ENCODE peak calls at places on chromosomes 7 and 10, in seven cellular contexts. One of them, this sample, is unnamed.

GRCh38 chr10:24396396-24396795 is 187.5 kb downstream of the KIAA1217 start:
- DNase-seq in psoas muscle: no peak
- DNase-seq in WERI-Rb-1: no peak
- DNase-seq in GM03348: no peak
- DNase-seq in NCI-H1694 treated with DMSO at 0.1 percent for 48 hours: no peak
- DNase-seq in activated T-cell treated with anti-CD3 and anti-CD28 coated beads for 1 hour: no peak
- DNase-seq in DMS79: no peak
- DNase-seq in this sample: no peak

GRCh38 chr7:15839415-15840100 is 153.1 kb upstream of the MEOX2 start:
- DNase-seq in psoas muscle: peak; percentile 82
- DNase-seq in WERI-Rb-1: no peak
- DNase-seq in GM03348: peak; percentile 48
- DNase-seq in NCI-H1694 treated with DMSO at 0.1 percent for 48 hours: peak; percentile 56
- DNase-seq in activated T-cell treated with anti-CD3 and anti-CD28 coated beads for 1 hour: no peak
- DNase-seq in DMS79: no peak
- DNase-seq in this sample: no peak

GRCh38 chr10:11163990-11164805 is 146.5 kb downstream of the CELF2 start:
- DNase-seq in psoas muscle: no peak
- DNase-seq in WERI-Rb-1: no peak
- DNase-seq in GM03348: no peak
- DNase-seq in NCI-H1694 treated with DMSO at 0.1 percent for 48 hours: no peak
- DNase-seq in activated T-cell treated with anti-CD3 and anti-CD28 coated beads for 1 hour: no peak
- DNase-seq in DMS79: no peak
- DNase-seq in this sample: no peak

GRCh38 chr10:110337906-110338305 is 33.2 kb upstream of the SMNDC1 start:
- DNase-seq in psoas muscle: no peak
- DNase-seq in WERI-Rb-1: no peak
- DNase-seq in GM03348: no peak
- DNase-seq in NCI-H1694 treated with DMSO at 0.1 percent for 48 hours: peak; percentile 5
- DNase-seq in activated T-cell treated with anti-CD3 and anti-CD28 coated beads for 1 hour: no peak
- DNase-seq in DMS79: no peak
- DNase-seq in this sample: no peak

GRCh38 chr10:11270135-11270857 is 252.6 kb downstream of the CELF2 start:
- DNase-seq in psoas muscle: peak; percentile 86
- DNase-seq in WERI-Rb-1: peak; percentile 75
- DNase-seq in GM03348: peak; percentile 39
- DNase-seq in NCI-H1694 treated with DMSO at 0.1 percent for 48 hours: no peak
- DNase-seq in activated T-cell treated with anti-CD3 and anti-CD28 coated beads for 1 hour: peak; percentile 62
- DNase-seq in DMS79: no peak
- DNase-seq in this sample: peak; percentile 76

GRCh38 chr10:90148121-90148855 is 446.9 kb downstream of the KIF20B start:
- DNase-seq in psoas muscle: no peak
- DNase-seq in WERI-Rb-1: no peak
- DNase-seq in GM03348: no peak
- DNase-seq in NCI-H1694 treated with DMSO at 0.1 percent for 48 hours: peak; percentile 54
- DNase-seq in activated T-cell treated with anti-CD3 and anti-CD28 coated beads for 1 hour: no peak
- DNase-seq in DMS79: no peak
- DNase-seq in this sample: no peak

GRCh38 chr7:152759655-152760383 is at the start of gene ACTR3B:
- DNase-seq in psoas muscle: peak; percentile 96
- DNase-seq in WERI-Rb-1: peak; percentile 88
- DNase-seq in GM03348: peak; percentile 99
- DNase-seq in NCI-H1694 treated with DMSO at 0.1 percent for 48 hours: no peak
- DNase-seq in activated T-cell treated with anti-CD3 and anti-CD28 coated beads for 1 hour: peak; percentile 91
- DNase-seq in DMS79: peak; percentile 52
- DNase-seq in this sample: peak; percentile 94

GRCh38 chr7:133796778-133797177 is 330.4 kb upstream of the LRGUK start:
- DNase-seq in psoas muscle: no peak
- DNase-seq in WERI-Rb-1: peak; percentile 50
- DNase-seq in GM03348: no peak
- DNase-seq in NCI-H1694 treated with DMSO at 0.1 percent for 48 hours: peak; percentile 67
- DNase-seq in activated T-cell treated with anti-CD3 and anti-CD28 coated beads for 1 hour: no peak
- DNase-seq in DMS79: no peak
- DNase-seq in this sample: no peak

GRCh38 chr7:14069961-14070360 is 80.5 kb upstream of the ETV1 start:
- DNase-seq in psoas muscle: no peak
- DNase-seq in WERI-Rb-1: no peak
- DNase-seq in GM03348: no peak
- DNase-seq in NCI-H1694 treated with DMSO at 0.1 percent for 48 hours: no peak
- DNase-seq in activated T-cell treated with anti-CD3 and anti-CD28 coated beads for 1 hour: no peak
- DNase-seq in DMS79: no peak
- DNase-seq in this sample: no peak

GRCh38 chr10:124009616-124010015 is 83.8 kb downstream of the CHST15 start:
- DNase-seq in psoas muscle: peak; percentile 44
- DNase-seq in WERI-Rb-1: no peak
- DNase-seq in GM03348: no peak
- DNase-seq in NCI-H1694 treated with DMSO at 0.1 percent for 48 hours: no peak
- DNase-seq in activated T-cell treated with anti-CD3 and anti-CD28 coated beads for 1 hour: no peak
- DNase-seq in DMS79: no peak
- DNase-seq in this sample: peak; percentile 29

GRCh38 chr10:110632591-110633215 is 11.4 kb upstream of the RBM20 start:
- DNase-seq in psoas muscle: no peak
- DNase-seq in WERI-Rb-1: no peak
- DNase-seq in GM03348: no peak
- DNase-seq in NCI-H1694 treated with DMSO at 0.1 percent for 48 hours: peak; percentile 20
- DNase-seq in activated T-cell treated with anti-CD3 and anti-CD28 coated beads for 1 hour: no peak
- DNase-seq in DMS79: no peak
- DNase-seq in this sample: no peak

GRCh38 chr7:5143106-5143505 is 46.9 kb upstream of the WIPI2 start:
- DNase-seq in psoas muscle: no peak
- DNase-seq in WERI-Rb-1: no peak
- DNase-seq in GM03348: no peak
- DNase-seq in NCI-H1694 treated with DMSO at 0.1 percent for 48 hours: no peak
- DNase-seq in activated T-cell treated with anti-CD3 and anti-CD28 coated beads for 1 hour: peak; percentile 13
- DNase-seq in DMS79: no peak
- DNase-seq in this sample: no peak

GRCh38 chr7:94511763-94512162 is 2.2 kb downstream of the CASD1 start:
- DNase-seq in psoas muscle: no peak
- DNase-seq in WERI-Rb-1: no peak
- DNase-seq in GM03348: no peak
- DNase-seq in NCI-H1694 treated with DMSO at 0.1 percent for 48 hours: no peak
- DNase-seq in activated T-cell treated with anti-CD3 and anti-CD28 coated beads for 1 hour: no peak
- DNase-seq in DMS79: peak; percentile 50
- DNase-seq in this sample: no peak

GRCh38 chr7:90455163-90456030 is 14.0 kb upstream of the PTTG1IP2 start:
- DNase-seq in psoas muscle: no peak
- DNase-seq in WERI-Rb-1: no peak
- DNase-seq in GM03348: peak; percentile 70
- DNase-seq in NCI-H1694 treated with DMSO at 0.1 percent for 48 hours: peak; percentile 66
- DNase-seq in activated T-cell treated with anti-CD3 and anti-CD28 coated beads for 1 hour: no peak
- DNase-seq in DMS79: peak; percentile 17
- DNase-seq in this sample: no peak

GRCh38 chr10:26556756-26557640 is 118.9 kb downstream of the APBB1IP start:
- DNase-seq in psoas muscle: no peak
- DNase-seq in WERI-Rb-1: peak; percentile 12
- DNase-seq in GM03348: peak; percentile 77
- DNase-seq in NCI-H1694 treated with DMSO at 0.1 percent for 48 hours: no peak
- DNase-seq in activated T-cell treated with anti-CD3 and anti-CD28 coated beads for 1 hour: peak; percentile 12
- DNase-seq in DMS79: no peak
- DNase-seq in this sample: no peak

GRCh38 chr10:101207026-101207425 is 22.2 kb downstream of the LBX1 start:
- DNase-seq in psoas muscle: no peak
- DNase-seq in WERI-Rb-1: no peak
- DNase-seq in GM03348: no peak
- DNase-seq in NCI-H1694 treated with DMSO at 0.1 percent for 48 hours: no peak
- DNase-seq in activated T-cell treated with anti-CD3 and anti-CD28 coated beads for 1 hour: no peak
- DNase-seq in DMS79: no peak
- DNase-seq in this sample: peak; percentile 17

GRCh38 chr7:135320277-135320676 is 86.6 kb downstream of the STRA8 start:
- DNase-seq in psoas muscle: peak; percentile 81
- DNase-seq in WERI-Rb-1: no peak
- DNase-seq in GM03348: peak; percentile 46
- DNase-seq in NCI-H1694 treated with DMSO at 0.1 percent for 48 hours: peak; percentile 10
- DNase-seq in activated T-cell treated with anti-CD3 and anti-CD28 coated beads for 1 hour: no peak
- DNase-seq in DMS79: peak; percentile 62
- DNase-seq in this sample: peak; percentile 81

GRCh38 chr10:132915411-132915810 is 27.0 kb downstream of the CFAP46 start:
- DNase-seq in psoas muscle: no peak
- DNase-seq in WERI-Rb-1: no peak
- DNase-seq in GM03348: no peak
- DNase-seq in NCI-H1694 treated with DMSO at 0.1 percent for 48 hours: no peak
- DNase-seq in activated T-cell treated with anti-CD3 and anti-CD28 coated beads for 1 hour: no peak
- DNase-seq in DMS79: no peak
- DNase-seq in this sample: peak; percentile 50

GRCh38 chr7:99639267-99639666 is 22.5 kb downstream of the ZSCAN25 start:
- DNase-seq in psoas muscle: no peak
- DNase-seq in WERI-Rb-1: no peak
- DNase-seq in GM03348: no peak
- DNase-seq in NCI-H1694 treated with DMSO at 0.1 percent for 48 hours: no peak
- DNase-seq in activated T-cell treated with anti-CD3 and anti-CD28 coated beads for 1 hour: no peak
- DNase-seq in DMS79: no peak
- DNase-seq in this sample: no peak

GRCh38 chr7:146115665-146116451 is 743 bp upstream of the CNTNAP2 start:
- DNase-seq in psoas muscle: peak; percentile 48
- DNase-seq in WERI-Rb-1: peak; percentile 58
- DNase-seq in GM03348: peak; percentile 85
- DNase-seq in NCI-H1694 treated with DMSO at 0.1 percent for 48 hours: peak; percentile 65
- DNase-seq in activated T-cell treated with anti-CD3 and anti-CD28 coated beads for 1 hour: no peak
- DNase-seq in DMS79: no peak
- DNase-seq in this sample: peak; percentile 68

GRCh38 chr10:49781247-49781646 is 19.1 kb upstream of the OGDHL start:
- DNase-seq in psoas muscle: no peak
- DNase-seq in WERI-Rb-1: no peak
- DNase-seq in GM03348: no peak
- DNase-seq in NCI-H1694 treated with DMSO at 0.1 percent for 48 hours: no peak
- DNase-seq in activated T-cell treated with anti-CD3 and anti-CD28 coated beads for 1 hour: no peak
- DNase-seq in DMS79: no peak
- DNase-seq in this sample: no peak

GRCh38 chr10:3754727-3755439 is 30.1 kb downstream of the KLF6 start:
- DNase-seq in psoas muscle: no peak
- DNase-seq in WERI-Rb-1: no peak
- DNase-seq in GM03348: peak; percentile 77
- DNase-seq in NCI-H1694 treated with DMSO at 0.1 percent for 48 hours: no peak
- DNase-seq in activated T-cell treated with anti-CD3 and anti-CD28 coated beads for 1 hour: no peak
- DNase-seq in DMS79: no peak
- DNase-seq in this sample: no peak

GRCh38 chr10:52318136-52318810 is 4.2 kb downstream of the DKK1 start:
- DNase-seq in psoas muscle: no peak
- DNase-seq in WERI-Rb-1: no peak
- DNase-seq in GM03348: no peak
- DNase-seq in NCI-H1694 treated with DMSO at 0.1 percent for 48 hours: no peak
- DNase-seq in activated T-cell treated with anti-CD3 and anti-CD28 coated beads for 1 hour: no peak
- DNase-seq in DMS79: no peak
- DNase-seq in this sample: no peak

GRCh38 chr7:81478664-81479063 is 291.2 kb downstream of the HGF start:
- DNase-seq in psoas muscle: no peak
- DNase-seq in WERI-Rb-1: no peak
- DNase-seq in GM03348: no peak
- DNase-seq in NCI-H1694 treated with DMSO at 0.1 percent for 48 hours: no peak
- DNase-seq in activated T-cell treated with anti-CD3 and anti-CD28 coated beads for 1 hour: no peak
- DNase-seq in DMS79: no peak
- DNase-seq in this sample: peak; percentile 67

GRCh38 chr7:19772323-19772722 is 1.1 kb downstream of the TMEM196 start:
- DNase-seq in psoas muscle: no peak
- DNase-seq in WERI-Rb-1: no peak
- DNase-seq in GM03348: no peak
- DNase-seq in NCI-H1694 treated with DMSO at 0.1 percent for 48 hours: no peak
- DNase-seq in activated T-cell treated with anti-CD3 and anti-CD28 coated beads for 1 hour: no peak
- DNase-seq in DMS79: no peak
- DNase-seq in this sample: no peak

GRCh38 chr10:127012769-127013152 is 107.5 kb downstream of the DOCK1 start:
- DNase-seq in psoas muscle: peak; percentile 82
- DNase-seq in WERI-Rb-1: peak; percentile 75
- DNase-seq in GM03348: no peak
- DNase-seq in NCI-H1694 treated with DMSO at 0.1 percent for 48 hours: peak; percentile 14
- DNase-seq in activated T-cell treated with anti-CD3 and anti-CD28 coated beads for 1 hour: no peak
- DNase-seq in DMS79: no peak
- DNase-seq in this sample: peak; percentile 88

GRCh38 chr10:17527530-17528146 is 73.2 kb upstream of the ST8SIA6 start:
- DNase-seq in psoas muscle: no peak
- DNase-seq in WERI-Rb-1: no peak
- DNase-seq in GM03348: peak; percentile 43
- DNase-seq in NCI-H1694 treated with DMSO at 0.1 percent for 48 hours: no peak
- DNase-seq in activated T-cell treated with anti-CD3 and anti-CD28 coated beads for 1 hour: no peak
- DNase-seq in DMS79: no peak
- DNase-seq in this sample: no peak

GRCh38 chr7:38105874-38106483 is 72.1 kb upstream of the STARD3NL start:
- DNase-seq in psoas muscle: no peak
- DNase-seq in WERI-Rb-1: no peak
- DNase-seq in GM03348: peak; percentile 66
- DNase-seq in NCI-H1694 treated with DMSO at 0.1 percent for 48 hours: peak; percentile 66
- DNase-seq in activated T-cell treated with anti-CD3 and anti-CD28 coated beads for 1 hour: peak; percentile 5
- DNase-seq in DMS79: no peak
- DNase-seq in this sample: no peak

GRCh38 chr10:70371846-70372245 is 10.6 kb downstream of the LRRC20 start:
- DNase-seq in psoas muscle: no peak
- DNase-seq in WERI-Rb-1: no peak
- DNase-seq in GM03348: no peak
- DNase-seq in NCI-H1694 treated with DMSO at 0.1 percent for 48 hours: no peak
- DNase-seq in activated T-cell treated with anti-CD3 and anti-CD28 coated beads for 1 hour: no peak
- DNase-seq in DMS79: no peak
- DNase-seq in this sample: no peak

GRCh38 chr7:66739477-66739876 is 1.1 kb upstream of the RABGEF1 start:
- DNase-seq in psoas muscle: no peak
- DNase-seq in WERI-Rb-1: no peak
- DNase-seq in GM03348: no peak
- DNase-seq in NCI-H1694 treated with DMSO at 0.1 percent for 48 hours: no peak
- DNase-seq in activated T-cell treated with anti-CD3 and anti-CD28 coated beads for 1 hour: no peak
- DNase-seq in DMS79: no peak
- DNase-seq in this sample: no peak

This sample was measured in upper lobe of right lung.